ENCODE peak calls at places on chromosomes 16 and 17, in five cellular contexts. One of them, this sample, is unnamed.

GRCh38 chr17:28406478-28406824 is 439 bp upstream of the SLC46A1 start:
- DNase-seq in fibroblast of lung: no peak
- DNase-seq in hepatocyte: peak; percentile 62
- DNase-seq in keratinocyte: no peak
- DNase-seq in mammary epithelial cell: peak; percentile 58
- DNase-seq in this sample: no peak

GRCh38 chr16:89917773-89918452 is 749 bp upstream of the MC1R start:
- DNase-seq in fibroblast of lung: peak; percentile 90
- DNase-seq in hepatocyte: peak; percentile 86
- DNase-seq in keratinocyte: no peak
- DNase-seq in mammary epithelial cell: peak; percentile 39
- DNase-seq in this sample: no peak

GRCh38 chr16:54595636-54596035 is 309.0 kb upstream of the IRX3 start:
- DNase-seq in fibroblast of lung: no peak
- DNase-seq in hepatocyte: no peak
- DNase-seq in keratinocyte: no peak
- DNase-seq in mammary epithelial cell: no peak
- DNase-seq in this sample: no peak

GRCh38 chr17:1322014-1322428 is 42.6 kb downstream of the TRARG1 start:
- DNase-seq in fibroblast of lung: no peak
- DNase-seq in hepatocyte: no peak
- DNase-seq in keratinocyte: no peak
- DNase-seq in mammary epithelial cell: no peak
- DNase-seq in this sample: no peak

GRCh38 chr17:7235693-7236665 is 1.7 kb upstream of the DVL2 start:
- DNase-seq in fibroblast of lung: peak; percentile 51
- DNase-seq in hepatocyte: peak; percentile 73
- DNase-seq in keratinocyte: no peak
- DNase-seq in mammary epithelial cell: peak; percentile 56
- DNase-seq in this sample: no peak

GRCh38 chr17:8152981-8153549 is 861 bp upstream of the PER1 start:
- DNase-seq in fibroblast of lung: no peak
- DNase-seq in hepatocyte: no peak
- DNase-seq in keratinocyte: no peak
- DNase-seq in mammary epithelial cell: no peak
- DNase-seq in this sample: no peak

GRCh38 chr16:71854369-71854948 is 8.7 kb downstream of the ATXN1L start:
- DNase-seq in fibroblast of lung: no peak
- DNase-seq in hepatocyte: no peak
- DNase-seq in keratinocyte: no peak
- DNase-seq in mammary epithelial cell: no peak
- DNase-seq in this sample: no peak

GRCh38 chr16:56743840-56744239 is 13.9 kb downstream of the NUP93 start:
- DNase-seq in fibroblast of lung: peak; percentile 55
- DNase-seq in hepatocyte: no peak
- DNase-seq in keratinocyte: no peak
- DNase-seq in mammary epithelial cell: peak; percentile 77
- DNase-seq in this sample: no peak

GRCh38 chr17:62824290-62825135 is 16.4 kb upstream of the MARCHF10 start:
- DNase-seq in fibroblast of lung: peak; percentile 99
- DNase-seq in hepatocyte: peak; percentile 70
- DNase-seq in keratinocyte: peak; percentile 44
- DNase-seq in mammary epithelial cell: peak; percentile 96
- DNase-seq in this sample: peak; percentile 50

GRCh38 chr16:81315271-81316175 is 761 bp downstream of the GAN start:
- DNase-seq in fibroblast of lung: peak; percentile 61
- DNase-seq in hepatocyte: peak; percentile 81
- DNase-seq in keratinocyte: no peak
- DNase-seq in mammary epithelial cell: peak; percentile 62
- DNase-seq in this sample: no peak

GRCh38 chr17:73013816-73014663 is 78.4 kb downstream of the SLC39A11 start:
- DNase-seq in fibroblast of lung: peak; percentile 42
- DNase-seq in hepatocyte: no peak
- DNase-seq in keratinocyte: no peak
- DNase-seq in mammary epithelial cell: no peak
- DNase-seq in this sample: no peak

GRCh38 chr16:4850211-4850610 is 2.9 kb downstream of the UBN1 start:
- DNase-seq in fibroblast of lung: peak; percentile 18
- DNase-seq in hepatocyte: no peak
- DNase-seq in keratinocyte: no peak
- DNase-seq in mammary epithelial cell: no peak
- DNase-seq in this sample: no peak

GRCh38 chr16:58026705-58027340 is 1.3 kb downstream of the MMP15 start:
- DNase-seq in fibroblast of lung: no peak
- DNase-seq in hepatocyte: peak; percentile 51
- DNase-seq in keratinocyte: no peak
- DNase-seq in mammary epithelial cell: no peak
- DNase-seq in this sample: no peak

GRCh38 chr16:49838639-49839461 is 17.1 kb downstream of the ZNF423 start:
- DNase-seq in fibroblast of lung: no peak
- DNase-seq in hepatocyte: peak; percentile 48
- DNase-seq in keratinocyte: no peak
- DNase-seq in mammary epithelial cell: no peak
- DNase-seq in this sample: no peak

GRCh38 chr17:56478836-56479447 is 114.6 kb upstream of the NOG start:
- DNase-seq in fibroblast of lung: peak; percentile 19
- DNase-seq in hepatocyte: peak; percentile 38
- DNase-seq in keratinocyte: no peak
- DNase-seq in mammary epithelial cell: peak; percentile 32
- DNase-seq in this sample: peak; percentile 37
- H3K4me1 ChIP-seq in fibroblast of lung: no peaks in the 10 kb centered on the region
- H3K4me1 ChIP-seq in hepatocyte: no peaks in the 10 kb centered on the region
- H3K4me1 ChIP-seq in keratinocyte: no peaks in the 10 kb centered on the region
- H3K4me1 ChIP-seq in mammary epithelial cell: no peaks in the 10 kb centered on the region
- H3K4me1 ChIP-seq in this sample: no peaks in the 10 kb centered on the region

GRCh38 chr16:80039777-80040176 is 439.2 kb upstream of the MAF start:
- DNase-seq in fibroblast of lung: no peak
- DNase-seq in hepatocyte: no peak
- DNase-seq in keratinocyte: no peak
- DNase-seq in mammary epithelial cell: no peak
- DNase-seq in this sample: no peak

GRCh38 chr16:80040814-80041213 is 440.3 kb upstream of the MAF start:
- DNase-seq in fibroblast of lung: no peak
- DNase-seq in hepatocyte: no peak
- DNase-seq in keratinocyte: no peak
- DNase-seq in mammary epithelial cell: peak; percentile 67
- DNase-seq in this sample: no peak

GRCh38 chr16:80040413-80040812 is 439.9 kb upstream of the MAF start:
- DNase-seq in fibroblast of lung: no peak
- DNase-seq in hepatocyte: no peak
- DNase-seq in keratinocyte: no peak
- DNase-seq in mammary epithelial cell: no peak
- DNase-seq in this sample: no peak

GRCh38 chr16:80041399-80041798 is 440.9 kb upstream of the MAF start:
- DNase-seq in fibroblast of lung: peak; percentile 29
- DNase-seq in hepatocyte: no peak
- DNase-seq in keratinocyte: no peak
- DNase-seq in mammary epithelial cell: no peak
- DNase-seq in this sample: no peak

DNA sequence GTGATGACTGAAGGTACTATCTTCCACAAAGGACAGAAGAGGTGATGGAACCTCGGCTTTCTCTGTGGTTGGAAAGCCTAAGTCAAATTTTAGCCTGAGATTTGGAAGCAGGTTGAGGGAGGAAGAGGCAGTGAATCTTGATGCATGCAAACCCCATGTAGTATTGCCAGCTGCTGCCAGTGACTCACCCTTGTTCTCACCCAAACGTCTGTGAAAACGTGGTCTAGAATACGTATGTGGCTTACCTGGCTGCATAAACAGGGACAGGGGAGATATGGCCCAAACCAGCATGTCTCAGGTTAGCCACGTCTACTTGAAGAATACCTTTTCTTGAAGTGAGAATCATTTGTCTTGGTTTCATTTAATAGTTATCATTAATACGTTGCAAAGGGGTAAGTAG is 438.0 kb upstream of the MAF start:
- DNase-seq in fibroblast of lung: no peak
- DNase-seq in hepatocyte: no peak
- DNase-seq in keratinocyte: no peak
- DNase-seq in mammary epithelial cell: no peak
- DNase-seq in this sample: no peak
- H3K9me3 ChIP-seq in fibroblast of lung: no peaks in the 10 kb centered on the region
- H3K9me3 ChIP-seq in hepatocyte: no peaks in the 10 kb centered on the region
- H3K9me3 ChIP-seq in keratinocyte: no peaks in the 10 kb centered on the region
- H3K9me3 ChIP-seq in mammary epithelial cell: no peaks in the 10 kb centered on the region
- H3K9me3 ChIP-seq in this sample: no peaks in the 10 kb centered on the region

GRCh38 chr17:81432873-81433451 is 37.7 kb downstream of the BAHCC1 start:
- DNase-seq in fibroblast of lung: no peak
- DNase-seq in hepatocyte: no peak
- DNase-seq in keratinocyte: no peak
- DNase-seq in mammary epithelial cell: no peak
- DNase-seq in this sample: no peak

GRCh38 chr17:81429813-81430510 is 34.7 kb downstream of the BAHCC1 start:
- DNase-seq in fibroblast of lung: no peak
- DNase-seq in hepatocyte: peak; percentile 66
- DNase-seq in keratinocyte: no peak
- DNase-seq in mammary epithelial cell: no peak
- DNase-seq in this sample: no peak

GRCh38 chr17:81434079-81434478 is 38.8 kb downstream of the BAHCC1 start:
- DNase-seq in fibroblast of lung: peak; percentile 39
- DNase-seq in hepatocyte: no peak
- DNase-seq in keratinocyte: no peak
- DNase-seq in mammary epithelial cell: no peak
- DNase-seq in this sample: no peak

GRCh38 chr17:81433656-81434055 is 38.4 kb downstream of the BAHCC1 start:
- DNase-seq in fibroblast of lung: no peak
- DNase-seq in hepatocyte: no peak
- DNase-seq in keratinocyte: no peak
- DNase-seq in mammary epithelial cell: no peak
- DNase-seq in this sample: no peak

GRCh38 chr17:81431545-81432482 is 36.6 kb downstream of the BAHCC1 start:
- DNase-seq in fibroblast of lung: no peak
- DNase-seq in hepatocyte: no peak
- DNase-seq in keratinocyte: no peak
- DNase-seq in mammary epithelial cell: no peak
- DNase-seq in this sample: no peak
- H3K4me1 ChIP-seq in fibroblast of lung: peaks cover 12% of the 10 kb centered on the region
- H3K4me1 ChIP-seq in hepatocyte: peaks cover 33% of the 10 kb centered on the region
- H3K4me1 ChIP-seq in keratinocyte: peaks cover 16% of the 10 kb centered on the region
- H3K4me1 ChIP-seq in mammary epithelial cell: peaks cover 16% of the 10 kb centered on the region
- H3K4me1 ChIP-seq in this sample: peaks cover 3% of the 10 kb centered on the region

GRCh38 chr17:70380017-70380416 is 210.7 kb downstream of the KCNJ2 start:
- DNase-seq in fibroblast of lung: no peak
- DNase-seq in hepatocyte: no peak
- DNase-seq in keratinocyte: no peak
- DNase-seq in mammary epithelial cell: no peak
- DNase-seq in this sample: no peak
- H3K9me3 ChIP-seq in fibroblast of lung: no peaks in the 10 kb centered on the region
- H3K9me3 ChIP-seq in hepatocyte: no peaks in the 10 kb centered on the region
- H3K9me3 ChIP-seq in keratinocyte: no peaks in the 10 kb centered on the region
- H3K9me3 ChIP-seq in mammary epithelial cell: no peaks in the 10 kb centered on the region
- H3K9me3 ChIP-seq in this sample: no peaks in the 10 kb centered on the region

DNA sequence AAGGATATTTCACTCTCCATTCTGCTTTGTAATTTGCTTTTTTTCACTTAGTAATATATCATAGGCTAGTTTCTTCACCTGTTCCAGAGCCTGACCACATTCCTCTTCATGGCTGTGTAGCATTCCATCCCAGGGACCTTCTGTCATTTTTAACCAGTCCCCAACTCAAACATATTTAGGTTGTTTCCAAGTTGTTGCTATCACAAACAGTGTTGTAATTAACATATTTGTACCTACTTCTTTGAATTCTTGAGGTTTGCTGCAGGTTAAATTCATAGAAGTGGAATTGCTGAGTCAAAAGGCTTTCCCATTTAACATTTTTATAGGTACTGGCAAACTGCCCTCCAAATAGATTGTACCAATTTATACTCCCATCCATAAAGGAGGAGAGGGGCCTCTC is 65.1 kb upstream of the MED9 start:
- DNase-seq in fibroblast of lung: peak; percentile 50
- DNase-seq in hepatocyte: no peak
- DNase-seq in keratinocyte: no peak
- DNase-seq in mammary epithelial cell: peak; percentile 44
- DNase-seq in this sample: no peak
- H3K4me1 ChIP-seq in fibroblast of lung: peaks cover 6% of the 10 kb centered on the region
- H3K4me1 ChIP-seq in hepatocyte: peaks cover 9% of the 10 kb centered on the region
- H3K4me1 ChIP-seq in keratinocyte: peaks cover 37% of the 10 kb centered on the region
- H3K4me1 ChIP-seq in mammary epithelial cell: peaks cover 47% of the 10 kb centered on the region
- H3K4me1 ChIP-seq in this sample: no peaks in the 10 kb centered on the region

GRCh38 chr16:68548947-68549346 is 9.9 kb downstream of the ZFP90 start:
- DNase-seq in fibroblast of lung: peak; percentile 16
- DNase-seq in hepatocyte: no peak
- DNase-seq in keratinocyte: no peak
- DNase-seq in mammary epithelial cell: no peak
- DNase-seq in this sample: no peak

DNA sequence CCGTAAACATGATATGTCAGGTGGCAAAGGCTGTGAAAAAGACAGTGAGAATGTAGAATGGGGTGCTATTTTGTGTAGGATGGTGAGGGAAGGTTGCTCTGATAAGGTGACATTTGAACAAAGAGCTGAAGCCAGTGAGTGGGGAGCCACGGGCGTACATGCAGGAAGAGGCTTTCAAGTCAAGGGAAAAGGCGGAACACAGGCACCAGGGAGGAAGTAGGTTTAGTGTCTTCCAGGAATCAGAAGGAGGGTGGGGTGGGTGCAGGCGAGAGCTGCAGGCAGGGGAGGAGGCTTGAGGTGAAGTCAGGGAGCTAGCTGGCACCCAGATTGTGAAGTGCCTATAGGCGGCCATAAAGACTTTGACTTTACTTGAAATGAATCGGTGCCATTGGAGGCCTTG is 14.1 kb downstream of the ZFP90 start:
- DNase-seq in fibroblast of lung: no peak
- DNase-seq in hepatocyte: no peak
- DNase-seq in keratinocyte: no peak
- DNase-seq in mammary epithelial cell: no peak
- DNase-seq in this sample: no peak
- H3K9me3 ChIP-seq in fibroblast of lung: no peaks in the 10 kb centered on the region
- H3K9me3 ChIP-seq in hepatocyte: peaks cover 10% of the 10 kb centered on the region
- H3K9me3 ChIP-seq in keratinocyte: peaks cover 21% of the 10 kb centered on the region
- H3K9me3 ChIP-seq in mammary epithelial cell: peaks cover 54% of the 10 kb centered on the region
- H3K9me3 ChIP-seq in this sample: no peaks in the 10 kb centered on the region

DNA sequence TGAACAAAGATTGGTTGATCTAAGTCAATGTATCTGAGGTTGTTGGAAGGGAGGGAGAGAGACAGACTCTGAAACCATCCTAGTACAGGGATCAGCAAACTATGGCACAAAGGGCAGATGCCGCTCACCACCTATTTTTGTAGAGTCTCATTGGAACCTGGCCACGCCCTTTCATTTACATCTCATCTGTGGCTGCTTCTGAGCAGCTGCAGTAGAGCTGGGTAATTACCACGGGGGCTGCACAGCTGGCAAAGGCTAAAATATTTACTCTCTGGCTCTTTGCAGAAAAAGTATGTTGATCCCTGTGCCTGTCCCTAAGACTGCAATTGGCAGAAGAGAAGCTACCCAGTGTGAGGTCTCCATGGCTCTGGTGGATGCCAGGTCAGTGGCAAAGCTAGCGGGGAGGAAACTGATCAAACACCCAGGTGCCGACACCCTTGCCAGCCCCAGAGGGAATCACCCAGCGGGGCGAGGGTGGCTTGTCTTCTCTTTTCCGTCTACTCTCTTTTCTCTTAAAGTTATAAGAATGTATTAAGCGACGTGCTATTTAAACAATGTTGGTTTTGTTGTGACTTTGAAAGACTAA is 14.0 kb downstream of the CEP295NL start:
- DNase-seq in fibroblast of lung: no peak
- DNase-seq in hepatocyte: no peak
- DNase-seq in keratinocyte: no peak
- DNase-seq in mammary epithelial cell: no peak
- DNase-seq in this sample: no peak
- H3K4me1 ChIP-seq in fibroblast of lung: peaks cover 29% of the 10 kb centered on the region
- H3K4me1 ChIP-seq in hepatocyte: peaks cover 10% of the 10 kb centered on the region
- H3K4me1 ChIP-seq in keratinocyte: peaks cover 2% of the 10 kb centered on the region
- H3K4me1 ChIP-seq in mammary epithelial cell: peaks cover 10% of the 10 kb centered on the region
- H3K4me1 ChIP-seq in this sample: peaks cover 6% of the 10 kb centered on the region

GRCh38 chr16:68724797-68725196 is 12.3 kb upstream of the CDH1 start:
- DNase-seq in fibroblast of lung: no peak
- DNase-seq in hepatocyte: peak; percentile 49
- DNase-seq in keratinocyte: no peak
- DNase-seq in mammary epithelial cell: no peak
- DNase-seq in this sample: no peak
- H3K9me3 ChIP-seq in fibroblast of lung: no peaks in the 10 kb centered on the region
- H3K9me3 ChIP-seq in hepatocyte: no peaks in the 10 kb centered on the region
- H3K9me3 ChIP-seq in keratinocyte: no peaks in the 10 kb centered on the region
- H3K9me3 ChIP-seq in mammary epithelial cell: no peaks in the 10 kb centered on the region
- H3K9me3 ChIP-seq in this sample: no peaks in the 10 kb centered on the region

This sample was measured in iPS DF 6.9.